ENCODE peak calls at places on chromosomes 2 and 18, in five cellular contexts. C is K562, J is HepG2, B is GM23338, Y is GM12878. M is an unnamed sample.

GRCh38 chr2:7673843-7674242 is 756.6 kb downstream of the RNF144A start:
- DNase-seq in C (no peak), J (no peak), B (no peak), Y (no peak), M (no peak)

GRCh38 chr18:75168654-75169053 is 40.3 kb downstream of the PTGR3 start:
- DNase-seq in C (no peak), J (no peak), B (no peak), Y (no peak), M (no peak)

GRCh38 chr2:113079123-113079522 is 11.4 kb downstream of the IL1F10 start:
- DNase-seq in C (no peak), J (no peak), B (peak; percentile 20), Y (no peak), M (no peak)

GRCh38 chr18:59547691-59548182 is 149.5 kb downstream of the CCBE1 start:
- DNase-seq in C (no peak), J (no peak), B (peak; percentile 32), Y (no peak), M (no peak)

GRCh38 chr2:181197140-181197760 is 216.8 kb downstream of the UBE2E3 start:
- DNase-seq in C (no peak), J (no peak), B (no peak), Y (no peak), M (no peak)

GRCh38 chr2:37858197-37858711 is 66.8 kb upstream of the RMDN2 start:
- DNase-seq in C (no peak), J (no peak), B (no peak), Y (no peak), M (no peak)

GRCh38 chr18:22257022-22257543 is 87.7 kb downstream of the GATA6 start:
- DNase-seq in C (no peak), J (no peak), B (no peak), Y (no peak), M (no peak)

GRCh38 chr2:227106845-227107759 is 56.9 kb downstream of the COL4A4 start:
- DNase-seq in C (peak; percentile 15), J (peak; percentile 73), B (peak; percentile 90), Y (no peak), M (peak; percentile 34)

GRCh38 chr2:162125138-162125537 is 26.9 kb downstream of the GCG start:
- DNase-seq in C (no peak), J (no peak), B (peak; percentile 15), Y (no peak), M (no peak)

GRCh38 chr18:24395049-24395780 is 2.4 kb downstream of the OSBPL1A start:
- DNase-seq in C (no peak), J (no peak), B (no peak), Y (no peak), M (no peak)

GRCh38 chr2:177254433-177255226 is 9.9 kb downstream of the NFE2L2 start:
- DNase-seq in C (peak; percentile 77), J (peak; percentile 76), B (peak; percentile 93), Y (no peak), M (peak; percentile 86)

GRCh38 chr18:55401275-55401620 is 186.7 kb downstream of the TCF4 start:
- DNase-seq in C (no peak), J (no peak), B (no peak), Y (no peak), M (no peak)

GRCh38 chr2:189648846-189649529 is 12.3 kb upstream of the ASNSD1 start:
- DNase-seq in C (no peak), J (no peak), B (no peak), Y (no peak), M (no peak)

GRCh38 chr2:20619624-20620024 is 31.3 kb downstream of the HS1BP3 start:
- DNase-seq in C (no peak), J (no peak), B (no peak), Y (no peak), M (no peak)

GRCh38 chr18:33702625-33703024 is 124.6 kb downstream of the ASXL3 start:
- DNase-seq in C (no peak), J (no peak), B (no peak), Y (no peak), M (no peak)

GRCh38 chr2:191441761-191442160 is 196.6 kb downstream of the MYO1B start:
- DNase-seq in C (no peak), J (no peak), B (no peak), Y (no peak), M (no peak)

GRCh38 chr2:200747668-200748618 is 63.8 kb upstream of the BZW1 start:
- DNase-seq in C (no peak), J (peak; percentile 99), B (no peak), Y (no peak), M (no peak)

GRCh38 chr2:96330407-96330806 is 5.2 kb upstream of the NCAPH start:
- DNase-seq in C (no peak), J (no peak), B (no peak), Y (no peak), M (no peak)

GRCh38 chr2:205462681-205463345 is 219.5 kb upstream of the NRP2 start:
- DNase-seq in C (no peak), J (no peak), B (no peak), Y (no peak), M (no peak)

GRCh38 chr2:113198790-113199612 is 25.2 kb downstream of the PSD4 start:
- DNase-seq in C (no peak), J (peak; percentile 73), B (peak; percentile 89), Y (no peak), M (peak; percentile 54)

GRCh38 chr2:217520361-217521010 is 482.3 kb downstream of the TNS1 start:
- DNase-seq in C (no peak), J (no peak), B (no peak), Y (no peak), M (no peak)

GRCh38 chr2:54725343-54726099 is 2.1 kb downstream of the EML6 start:
- DNase-seq in C (no peak), J (no peak), B (peak; percentile 35), Y (no peak), M (no peak)

GRCh38 chr2:179443175-179443574 is 178.5 kb upstream of the SESTD1 start:
- DNase-seq in C (no peak), J (no peak), B (peak; percentile 75), Y (no peak), M (peak; percentile 51)

GRCh38 chr2:19301706-19302105 is 56.7 kb downstream of the OSR1 start:
- DNase-seq in C (no peak), J (no peak), B (no peak), Y (no peak), M (no peak)

GRCh38 chr2:240903191-240904060 is 2.7 kb upstream of the CROCC2 start:
- DNase-seq in C (no peak), J (no peak), B (no peak), Y (no peak), M (no peak)

GRCh38 chr18:35062408-35062807 is 21.2 kb downstream of the MAPRE2 start:
- DNase-seq in C (no peak), J (peak; percentile 36), B (no peak), Y (no peak), M (no peak)

GRCh38 chr2:101858910-101859309 is 132.8 kb upstream of the IL1R2 start:
- DNase-seq in C (no peak), J (no peak), B (no peak), Y (no peak), M (no peak)

GRCh38 chr18:63528863-63529492 is 13.2 kb upstream of the SERPINB12 start:
- DNase-seq in C (no peak), J (no peak), B (no peak), Y (no peak), M (no peak)

GRCh38 chr2:17107131-17107530 is 411.1 kb downstream of the RAD51AP2 start:
- DNase-seq in C (no peak), J (no peak), B (no peak), Y (no peak), M (no peak)

GRCh38 chr2:88167740-88168139 is 2.4 kb upstream of the THNSL2 start:
- DNase-seq in C (no peak), J (no peak), B (no peak), Y (no peak), M (no peak)

GRCh38 chr2:185006481-185006880 is 408.2 kb downstream of the ZNF804A start:
- DNase-seq in C (no peak), J (no peak), B (peak; percentile 77), Y (no peak), M (peak; percentile 49)

GRCh38 chr2:138956116-138956515 is 175.9 kb upstream of the NXPH2 start:
- DNase-seq in C (no peak), J (no peak), B (peak; percentile 12), Y (no peak), M (no peak)

GRCh38 chr18:2846638-2847340 is at the start of gene EMILIN2:
- DNase-seq in C (peak; percentile 47), J (no peak), B (peak; percentile 75), Y (no peak), M (no peak)

GRCh38 chr18:2961828-2962227 is 51.1 kb downstream of the LPIN2 start:
- DNase-seq in C (no peak), J (no peak), B (no peak), Y (no peak), M (no peak)

GRCh38 chr2:85886141-85886540 is 2.6 kb downstream of the ST3GAL5 start:
- DNase-seq in C (no peak), J (no peak), B (no peak), Y (no peak), M (no peak)

GRCh38 chr2:85888020-85888744 is 608 bp downstream of the ST3GAL5 start:
- DNase-seq in C (no peak), J (no peak), B (peak; percentile 59), Y (no peak), M (no peak)

GRCh38 chr2:85886585-85886984 is 2.2 kb downstream of the ST3GAL5 start:
- DNase-seq in C (peak; percentile 40), J (no peak), B (no peak), Y (no peak), M (no peak)

GRCh38 chr2:85888745-85889647 is at the start of gene ST3GAL5:
- DNase-seq in C (peak; percentile 95), J (peak; percentile 73), B (peak; percentile 91), Y (peak; percentile 51), M (peak; percentile 49)

GRCh38 chr2:85887566-85888019 is 1.2 kb downstream of the ST3GAL5 start:
- DNase-seq in C (peak; percentile 17), J (no peak), B (no peak), Y (no peak), M (no peak)
- TF ChIP-seq CTCF in C (peak; percentile 30), J (peak; percentile 37), B (no peak), Y (peak; percentile 39), M (no peak)

GRCh38 chr2:66569321-66569851 is 134.5 kb downstream of the MEIS1 start:
- DNase-seq in C (peak; percentile 35), J (no peak), B (no peak), Y (no peak), M (no peak)

GRCh38 chr2:66567742-66568141 is 132.8 kb downstream of the MEIS1 start:
- DNase-seq in C (no peak), J (no peak), B (no peak), Y (no peak), M (no peak)

GRCh38 chr2:66570471-66570870 is 135.5 kb downstream of the MEIS1 start:
- DNase-seq in C (no peak), J (no peak), B (no peak), Y (no peak), M (no peak)

GRCh38 chr2:66569974-66570373 is 135.0 kb downstream of the MEIS1 start:
- DNase-seq in C (no peak), J (no peak), B (no peak), Y (no peak), M (no peak)

GRCh38 chr2:66568650-66569300 is 133.8 kb downstream of the MEIS1 start:
- DNase-seq in C (no peak), J (no peak), B (no peak), Y (no peak), M (no peak)
- H3K4me1 ChIP-seq in C (no peaks in the 10 kb centered on the region), J (peaks cover 6% of the 10 kb centered on the region), B (peaks cover 27% of the 10 kb centered on the region), Y (no peaks in the 10 kb centered on the region), M (no peaks in the 10 kb centered on the region)

GRCh38 chr2:119647440-119648169 is 31.4 kb upstream of the TMEM177 start:
- DNase-seq in C (no peak), J (no peak), B (no peak), Y (peak; percentile 35), M (no peak)
- TF ChIP-seq CREB1 in C (no peak), J (no peak), B (no peak), Y (no peak), M (no peak)

GRCh38 chr18:54043484-54044256 is 180.8 kb downstream of the MBD2 start:
- DNase-seq in C (no peak), J (no peak), B (no peak), Y (no peak), M (no peak)
- TF ChIP-seq CTCF in C (no peak), J (no peak), B (no peak), Y (no peak), M (no peak)